ENCODE peak calls at places on chromosome 15, in ten cellular contexts. O is lower leg skin; D is NCI-H510A; U is activated T-cell treated with anti-CD3 and anti-CD28 coated beads, Interleukin-2, amount 50 U/mL, for 72 hours; L is activated CD8-positive, alpha-beta memory T cell treated with anti-CD3 and anti-CD28 coated beads, Interleukin-2, amount 10 ng/mL, durations not matched to agents 7 days and 5 days; V is activated CD4-positive, alpha-beta T cell treated with anti-CD3 and anti-CD28 coated beads for 24 hours; P is Peyer's patch; E is kidney tubule cell; G is ovary; W is endothelial cell. F is an unnamed sample.
A peak's percentile ranks its signal among the peaks of the same experiment; 100 is the strongest.

GRCh38 chr15:77901921-77902750 is 175.4 kb downstream of the TBC1D2B start:
- DNase-seq in O (no peak), V (no peak), G (peak; percentile 16), E (no peak), D (no peak), P (peak; percentile 15), L (no peak), W (no peak), U (no peak), F (no peak)

GRCh38 chr15:48285329-48286214 is 45.7 kb upstream of the DUT start:
- DNase-seq in W (peak; percentile 68), P (no peak), U (peak; percentile 24), E (peak; percentile 84), D (peak; percentile 6), O (peak; percentile 62), G (no peak), V (peak; percentile 40), L (peak; percentile 56), F (peak; percentile 7)

GRCh38 chr15:49506341-49506740 is 83.3 kb downstream of the FGF7 start:
- DNase-seq in E (no peak), V (no peak), U (no peak), O (no peak), D (no peak), P (no peak), G (no peak), W (no peak), L (no peak), F (no peak)

GRCh38 chr15:38217181-38217580 is 35.5 kb upstream of the SPRED1 start:
- DNase-seq in L (no peak), W (no peak), O (no peak), P (no peak), E (peak; percentile 59), G (no peak), V (no peak), U (no peak), D (no peak), F (no peak)

GRCh38 chr15:38474155-38474757 is 20.3 kb downstream of the FAM98B start:
- DNase-seq in U (peak; percentile 19), E (peak; percentile 69), P (no peak), W (peak; percentile 33), L (peak; percentile 48), D (peak; percentile 3), G (no peak), V (peak; percentile 21), O (peak; percentile 22), F (peak; percentile 62)

GRCh38 chr15:59540654-59541053 is 70.9 kb upstream of the GCNT3 start:
- DNase-seq in U (no peak), P (no peak), W (no peak), G (no peak), V (no peak), L (no peak), O (no peak), D (no peak), E (no peak), F (no peak)

GRCh38 chr15:53811530-53811929 is 52.1 kb upstream of the WDR72 start:
- DNase-seq in L (no peak), D (no peak), P (no peak), G (no peak), U (no peak), O (no peak), W (no peak), E (peak; percentile 39), V (no peak), F (no peak)

GRCh38 chr15:72784233-72784876 is 797 bp upstream of the ADPGK start:
- DNase-seq in P (no peak), G (peak; percentile 59), E (peak; percentile 75), L (peak; percentile 39), U (peak; percentile 59), O (no peak), W (peak; percentile 64), V (peak; percentile 37), D (peak; percentile 39), F (no peak)

GRCh38 chr15:63893866-63894661 is 60.3 kb upstream of the HERC1 start:
- DNase-seq in O (no peak), P (no peak), G (peak; percentile 15), L (no peak), E (peak; percentile 39), D (no peak), V (no peak), W (no peak), U (no peak), F (no peak)

GRCh38 chr15:63212050-63212973 is 22.9 kb downstream of the RAB8B start:
- DNase-seq in U (no peak), O (no peak), E (no peak), D (no peak), G (no peak), V (no peak), W (no peak), P (no peak), L (no peak), F (no peak)

GRCh38 chr15:98684441-98684840 is 36.1 kb downstream of the IGF1R start:
- DNase-seq in P (no peak), U (no peak), D (no peak), O (no peak), W (no peak), G (no peak), L (no peak), E (no peak), V (no peak), F (no peak)

GRCh38 chr15:64148168-64148567 is 3.4 kb upstream of the SNX22 start:
- DNase-seq in O (no peak), G (no peak), U (no peak), L (no peak), E (no peak), V (no peak), W (no peak), D (no peak), P (no peak), F (no peak)

GRCh38 chr15:78934063-78935023 is 10.5 kb downstream of the CTSH start:
- DNase-seq in W (no peak), G (peak; percentile 67), D (no peak), U (no peak), P (no peak), V (no peak), O (no peak), L (no peak), E (no peak), F (no peak)

GRCh38 chr15:97728791-97729190 is 231.7 kb upstream of the ARRDC4 start:
- DNase-seq in U (no peak), L (no peak), O (no peak), W (no peak), G (no peak), D (no peak), V (no peak), E (no peak), P (peak; percentile 53), F (no peak)

GRCh38 chr15:97446138-97446537 is 514.4 kb upstream of the ARRDC4 start:
- DNase-seq in D (no peak), W (no peak), G (no peak), P (no peak), O (no peak), V (no peak), U (no peak), E (no peak), L (no peak), F (no peak)

GRCh38 chr15:78944202-78944625 is 632 bp downstream of the CTSH start:
- DNase-seq in G (no peak), O (no peak), L (no peak), V (no peak), E (peak; percentile 43), P (no peak), U (no peak), W (no peak), D (no peak), F (no peak)

GRCh38 chr15:74176262-74177208 is 3.0 kb downstream of the ISLR start:
- DNase-seq in E (no peak), U (no peak), W (no peak), V (no peak), G (no peak), L (no peak), O (no peak), P (peak; percentile 39), D (no peak), F (no peak)

GRCh38 chr15:90099072-90099867 is 3.0 kb downstream of the IDH2 start:
- DNase-seq in D (no peak), P (no peak), L (peak; percentile 80), E (no peak), W (no peak), V (no peak), G (no peak), O (no peak), U (peak; percentile 53), F (no peak)

GRCh38 chr15:50140097-50140496 is 21.1 kb upstream of the ATP8B4 start:
- DNase-seq in P (no peak), D (no peak), O (no peak), V (no peak), G (no peak), U (no peak), L (no peak), E (no peak), W (no peak), F (no peak)

GRCh38 chr15:96122077-96123027 is 208.1 kb upstream of the NR2F2 start:
- DNase-seq in E (peak; percentile 70), P (no peak), D (no peak), W (no peak), O (no peak), U (no peak), V (no peak), L (no peak), G (no peak), F (no peak)

GRCh38 chr15:25740438-25741252 is 122.5 kb downstream of the ATP10A start:
- DNase-seq in E (no peak), G (no peak), D (no peak), O (no peak), V (no peak), P (peak; percentile 22), W (no peak), L (no peak), U (no peak), F (no peak)

F was measured in naive thymus-derived CD4-positive, alpha-beta T cell.